ENCODE peak calls at places on chromosome 5, in four cellular contexts. O is heart left ventricle; L is CD8-positive, alpha-beta memory T cell; I is heart right ventricle. V is an unnamed sample.
A peak's percentile ranks its signal among the peaks of the same experiment; 100 is the strongest.

GRCh38 chr5:14268236-14268701 is 125.1 kb downstream of the TRIO start:
- DNase-seq in O (no peak), L (no peak), I (no peak), V (no peak)

GRCh38 chr5:367358-368130 is 46.0 kb downstream of the AHRR start:
- DNase-seq in O (peak; percentile 14), L (no peak), I (no peak), V (no peak)

GRCh38 chr5:71982717-71983395 is 124.4 kb upstream of the MAP1B start:
- DNase-seq in O (no peak), L (no peak), I (no peak), V (no peak)

GRCh38 chr5:73119492-73120157 is 750 bp upstream of the TMEM171 start:
- DNase-seq in L (no peak), O (no peak), I (no peak), V (no peak)

GRCh38 chr5:59713488-59713844 is 180.1 kb downstream of the PDE4D start:
- DNase-seq in O (no peak), L (no peak), I (no peak), V (no peak)

GRCh38 chr5:132489871-132490483 is 596 bp downstream of the IRF1 start:
- DNase-seq in O (peak; percentile 69), I (peak; percentile 68), L (peak; percentile 79), V (peak; percentile 47)

GRCh38 chr5:168481330-168481788 is 4.9 kb upstream of the RARS1 start:
- DNase-seq in O (no peak), L (no peak), I (no peak), V (peak; percentile 14)

GRCh38 chr5:141208478-141208877 is at the start of gene PCDHB12:
- DNase-seq in O (no peak), L (no peak), I (no peak), V (no peak)

GRCh38 chr5:35319231-35320002 is 89.1 kb upstream of the PRLR start:
- DNase-seq in L (no peak), O (peak; percentile 45), I (peak; percentile 23), V (no peak)

GRCh38 chr5:180380441-180380840 is 27.3 kb upstream of the GFPT2 start:
- DNase-seq in I (no peak), L (no peak), O (no peak), V (no peak)

GRCh38 chr5:92969781-92970237 is 611.2 kb downstream of the NR2F1-AS1 start:
- DNase-seq in O (no peak), I (no peak), L (no peak), V (no peak)

GRCh38 chr5:33470544-33470943 is 29.8 kb downstream of the TARS1 start:
- DNase-seq in L (no peak), O (no peak), I (no peak), V (no peak)

GRCh38 chr5:132677191-132677590 is 3.4 kb downstream of the IL4 start:
- DNase-seq in O (no peak), I (no peak), L (no peak), V (no peak)

GRCh38 chr5:142358648-142359047 is 33.8 kb upstream of the SPRY4 start:
- DNase-seq in O (no peak), L (no peak), I (no peak), V (no peak)

GRCh38 chr5:170338933-170339779 is 41.6 kb upstream of the LCP2 start:
- DNase-seq in I (no peak), L (peak; percentile 81), O (no peak), V (peak; percentile 71)

GRCh38 chr5:126053630-126054029 is 369.6 kb upstream of the GRAMD2B start:
- DNase-seq in O (no peak), I (no peak), L (no peak), V (no peak)

GRCh38 chr5:93585054-93585751 is 2.2 kb downstream of the NR2F1 start:
- DNase-seq in L (no peak), O (no peak), I (no peak), V (no peak)

GRCh38 chr5:172064766-172065165 is 58.3 kb upstream of the FBXW11 start:
- DNase-seq in O (no peak), L (no peak), I (no peak), V (no peak)

GRCh38 chr5:154652746-154653417 is 102.3 kb upstream of the LARP1 start:
- DNase-seq in L (no peak), I (no peak), O (no peak), V (no peak)

GRCh38 chr5:73121109-73121443 is 701 bp downstream of the TMEM171 start:
- DNase-seq in O (no peak), I (no peak), L (no peak), V (no peak)

GRCh38 chr5:154358410-154359221 is 87.2 kb upstream of the SAP30L start:
- DNase-seq in I (no peak), L (no peak), O (no peak), V (no peak)

GRCh38 chr5:37005252-37005651 is 128.7 kb downstream of the NIPBL start:
- DNase-seq in O (no peak), L (no peak), I (no peak), V (no peak)

GRCh38 chr5:66829826-66830225 is 233.6 kb downstream of the MAST4 start:
- DNase-seq in O (no peak), L (no peak), I (no peak), V (no peak)

GRCh38 chr5:13932006-13932405 is 12.5 kb downstream of the DNAH5 start:
- DNase-seq in I (no peak), O (no peak), L (no peak), V (no peak)

GRCh38 chr5:147162740-147163139 is 72.1 kb upstream of the STK32A start:
- DNase-seq in O (no peak), L (no peak), I (no peak), V (no peak)

GRCh38 chr5:83306572-83307241 is 164.8 kb upstream of the VCAN start:
- DNase-seq in L (no peak), O (peak; percentile 34), I (no peak), V (no peak)

GRCh38 chr5:39080597-39081204 is 6.5 kb upstream of the RICTOR start:
- DNase-seq in O (peak; percentile 58), I (peak; percentile 27), L (no peak), V (no peak)

GRCh38 chr5:146047396-146047795 is 58.0 kb downstream of the PLAC8L1 start:
- DNase-seq in O (no peak), I (no peak), L (no peak), V (no peak)

GRCh38 chr5:14663734-14664269 is 716 bp upstream of the OTULIN start:
- DNase-seq in O (no peak), L (no peak), I (no peak), V (no peak)

GRCh38 chr5:113331201-113331551 is 103.6 kb downstream of the TSSK1B start:
- DNase-seq in O (no peak), L (no peak), I (no peak), V (no peak)

GRCh38 chr5:69046375-69046957 is 47.3 kb upstream of the SLC30A5 start:
- DNase-seq in I (no peak), O (no peak), L (no peak), V (no peak)

GRCh38 chr5:132427285-132428146 is 58.0 kb downstream of the SLC22A5 start:
- DNase-seq in I (peak; percentile 39), L (peak; percentile 82), O (peak; percentile 24), V (peak; percentile 78)

GRCh38 chr5:82610686-82611085 is 332.5 kb upstream of the RPS23 start:
- DNase-seq in L (no peak), O (no peak), I (no peak), V (no peak)

GRCh38 chr5:57219386-57219785 is 45.5 kb downstream of the GPBP1 start:
- DNase-seq in L (no peak), I (no peak), O (no peak), V (no peak)

GRCh38 chr5:143442398-143442797 is 38.9 kb upstream of the NR3C1 start:
- DNase-seq in I (no peak), L (no peak), O (no peak), V (no peak)

GRCh38 chr5:173595826-173596225 is 20.6 kb downstream of the BOD1 start:
- DNase-seq in L (no peak), I (no peak), O (no peak), V (no peak)

GRCh38 chr5:141746395-141746794 is 64.4 kb upstream of the ARAP3 start:
- DNase-seq in O (no peak), L (no peak), I (no peak), V (no peak)

GRCh38 chr5:95973793-95974325 is 12.2 kb upstream of the ELL2 start:
- DNase-seq in L (no peak), O (no peak), I (no peak), V (no peak)
- H3K4me1 ChIP-seq in L (no peaks in the 10 kb centered on the region), O (no peaks in the 10 kb centered on the region), I (no peaks in the 10 kb centered on the region), V (no peaks in the 10 kb centered on the region)

GRCh38 chr5:136191304-136192014 is 1.5 kb downstream of the SMIM32 start:
- DNase-seq in L (no peak), O (no peak), I (no peak), V (no peak)
- H3K4me3 ChIP-seq in L (no peak overlapping the region), O (peak overlapping the region; percentile 50), I (peak overlapping the region; percentile 43), V (no peak overlapping the region)

GRCh38 chr5:151664694-151665583 is 21.8 kb downstream of the SPARC start:
- DNase-seq in L (no peak), I (peak; percentile 59), O (peak; percentile 64), V (no peak)
- H3K4me1 ChIP-seq in L (peaks cover 5% of the 10 kb centered on the region), I (peaks cover 68% of the 10 kb centered on the region), O (peaks cover 70% of the 10 kb centered on the region), V (peaks cover 4% of the 10 kb centered on the region)

GRCh38 chr5:96816991-96817390 is 9.2 kb upstream of the ERAP1 start:
- DNase-seq in O (no peak), L (peak; percentile 51), I (no peak), V (no peak)
- H3K4me3 ChIP-seq in O (no peak overlapping the region), L (peak overlapping the region; percentile 59), I (peak overlapping the region; percentile 20), V (peak overlapping the region; percentile 64)

DNA sequence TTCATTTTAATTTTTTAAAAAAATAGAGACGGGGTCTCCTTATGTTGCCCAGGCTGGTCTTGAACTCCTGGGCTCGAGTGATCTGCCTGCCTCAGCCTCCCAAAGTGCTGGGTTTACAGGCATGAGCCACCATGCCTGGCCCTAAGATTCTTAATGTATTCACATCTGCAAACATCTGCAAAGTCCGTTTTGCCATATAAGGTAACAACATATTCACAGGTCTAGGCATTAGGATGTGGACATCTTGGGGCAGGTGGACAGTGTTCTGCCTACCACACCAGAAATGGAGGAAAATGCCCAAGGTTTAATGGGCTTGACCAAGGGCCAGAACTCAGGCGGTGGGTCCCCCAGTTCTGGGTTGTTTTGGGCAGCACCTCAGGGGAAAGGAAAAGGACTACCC is 41.6 kb upstream of the VDAC1 start:
- DNase-seq in L (no peak), I (no peak), O (no peak), V (no peak)
- H3K4me1 ChIP-seq in L (peaks cover 19% of the 10 kb centered on the region), I (no peaks in the 10 kb centered on the region), O (no peaks in the 10 kb centered on the region), V (peaks cover 28% of the 10 kb centered on the region)

GRCh38 chr5:65100846-65101678 is 332.3 kb downstream of the CWC27 start:
- DNase-seq in L (no peak), O (peak; percentile 57), I (peak; percentile 45), V (peak; percentile 21)

GRCh38 chr5:65101706-65102105 is 333.0 kb downstream of the CWC27 start:
- DNase-seq in I (no peak), O (no peak), L (no peak), V (no peak)

GRCh38 chr5:65102826-65103673 is 334.3 kb downstream of the CWC27 start:
- DNase-seq in O (peak; percentile 75), I (peak; percentile 68), L (peak; percentile 69), V (peak; percentile 62)

GRCh38 chr5:65103674-65104035 is 334.9 kb downstream of the CWC27 start:
- DNase-seq in I (no peak), O (no peak), L (no peak), V (no peak)

GRCh38 chr5:65102501-65102825 is 333.7 kb downstream of the CWC27 start:
- DNase-seq in L (no peak), I (no peak), O (no peak), V (no peak)
- H3K4me3 ChIP-seq in L (peak overlapping the region; percentile 50), I (peak overlapping the region; percentile 68), O (peak overlapping the region; percentile 68), V (no peak overlapping the region)